ENCODE peak calls at places on chromosome 22, in eight cellular contexts. D is H9, S is pancreas, J is lower leg skin, P is fibroblast of the aortic adventitia, R is BJ, I is BE2C, M is WTC11. C is an unnamed sample.

GRCh38 chr22:28395920-28396447 is 283.7 kb downstream of the TTC28 start:
- DNase-seq in R (no peak), J (no peak), D (no peak), P (peak), M (no peak), S (no peak), I (no peak), C (peak)

GRCh38 chr22:32444068-32444467 is 20.2 kb downstream of the BPIFC start:
- DNase-seq in J (no peak), R (no peak), M (peak), I (peak), D (peak), P (no peak), S (no peak), C (peak)

GRCh38 chr22:47032091-47032943 is 269.9 kb downstream of the TBC1D22A start:
- DNase-seq in S (peak), M (peak), I (peak), R (no peak), P (no peak), J (no peak), D (no peak), C (no peak)

GRCh38 chr22:22093743-22094142 is 111.2 kb upstream of the TOP3B start:
- DNase-seq in J (no peak), P (no peak), M (no peak), D (no peak), R (no peak), S (no peak), I (no peak), C (no peak)

GRCh38 chr22:27851974-27852713 is 50.6 kb upstream of the MN1 start:
- DNase-seq in M (no peak), P (no peak), D (no peak), J (no peak), I (peak), S (no peak), R (no peak), C (no peak)

GRCh38 chr22:47293368-47294221 is 531.1 kb downstream of the TBC1D22A start:
- DNase-seq in P (no peak), D (no peak), I (no peak), M (no peak), S (no peak), J (peak), R (no peak), C (no peak)

GRCh38 chr22:30502911-30503310 is 2.6 kb downstream of the SEC14L4 start:
- DNase-seq in D (no peak), I (no peak), M (no peak), J (no peak), R (no peak), P (no peak), S (no peak), C (no peak)

GRCh38 chr22:30890689-30891442 is 77.7 kb downstream of the MORC2 start:
- DNase-seq in S (peak), R (no peak), M (peak), J (peak), D (peak), I (peak), P (peak), C (peak)

GRCh38 chr22:41636467-41636866 is 15.4 kb downstream of the XRCC6 start:
- DNase-seq in P (peak), R (no peak), D (no peak), M (no peak), S (no peak), I (no peak), J (no peak), C (no peak)

GRCh38 chr22:45599836-45600577 is 71.6 kb upstream of the ATXN10 start:
- DNase-seq in J (no peak), R (no peak), D (no peak), M (no peak), S (no peak), I (no peak), P (no peak), C (no peak)

GRCh38 chr22:44664149-44664548 is 37.9 kb upstream of the PRR5 start:
- DNase-seq in M (no peak), D (no peak), S (no peak), P (no peak), J (peak), I (peak), R (no peak), C (peak)

GRCh38 chr22:22030493-22031182 is 48.1 kb upstream of the TOP3B start:
- DNase-seq in I (peak), D (peak), R (no peak), S (no peak), P (peak), M (peak), J (no peak), C (peak)

GRCh38 chr22:47057916-47058585 is 295.6 kb downstream of the TBC1D22A start:
- DNase-seq in M (no peak), I (no peak), J (no peak), D (no peak), P (no peak), R (no peak), S (no peak), C (no peak)

GRCh38 chr22:21657361-21658118 is 8.3 kb upstream of the PPIL2 start:
- DNase-seq in R (no peak), J (peak), S (peak), I (peak), D (peak), M (peak), P (no peak), C (peak)

GRCh38 chr22:41557401-41558240 is 3.2 kb upstream of the CSDC2 start:
- DNase-seq in D (peak), I (no peak), S (peak), P (peak), J (no peak), M (peak), R (no peak), C (peak)

GRCh38 chr22:27638329-27639179 is 163.0 kb downstream of the MN1 start:
- DNase-seq in S (no peak), R (no peak), I (no peak), D (no peak), P (no peak), M (no peak), J (no peak), C (no peak)

GRCh38 chr22:24146190-24146616 is 35.1 kb upstream of the SUSD2 start:
- DNase-seq in S (peak), D (peak), M (peak), I (no peak), R (peak), J (no peak), P (peak), C (peak)

GRCh38 chr22:45878901-45879551 is 97.9 kb downstream of the WNT7B start:
- DNase-seq in P (no peak), R (no peak), S (no peak), D (peak), J (peak), I (peak), M (no peak), C (no peak)

GRCh38 chr22:22887621-22888503 is at the start of gene IGLL5:
- DNase-seq in I (no peak), S (no peak), M (no peak), J (peak), D (no peak), R (no peak), P (no peak), C (no peak)

GRCh38 chr22:46069518-46070214 is 80.7 kb upstream of the PPARA start:
- DNase-seq in R (peak), S (peak), J (peak), M (no peak), D (peak), I (peak), P (peak), C (peak)

GRCh38 chr22:31241200-31241599 is 29.1 kb downstream of the LIMK2 start:
- DNase-seq in M (no peak), D (no peak), J (no peak), R (no peak), P (no peak), S (no peak), I (no peak), C (no peak)

GRCh38 chr22:42083119-42083518 is 3.6 kb downstream of the SMDT1 start:
- DNase-seq in D (no peak), S (no peak), P (no peak), M (no peak), I (no peak), J (no peak), R (no peak), C (no peak)

GRCh38 chr22:49765951-49766350 is 61.7 kb downstream of the BRD1 start:
- DNase-seq in M (no peak), R (no peak), S (peak), J (peak), I (no peak), P (no peak), D (no peak), C (no peak)

GRCh38 chr22:43530864-43531201 is 119.0 kb downstream of the MPPED1 start:
- DNase-seq in J (no peak), S (no peak), D (no peak), M (no peak), R (no peak), I (no peak), P (no peak), C (no peak)

GRCh38 chr22:23478175-23478574 is 101.9 kb downstream of the IGLL1 start:
- DNase-seq in R (no peak), S (no peak), D (no peak), J (no peak), M (no peak), P (no peak), I (no peak), C (no peak)

GRCh38 chr22:42340695-42341383 is 70.4 kb upstream of the TCF20 start:
- DNase-seq in R (no peak), M (peak), I (peak), J (no peak), P (no peak), D (peak), S (no peak), C (no peak)

GRCh38 chr22:46619830-46620501 is at the start of gene GRAMD4:
- DNase-seq in S (no peak), P (no peak), D (no peak), M (no peak), R (no peak), J (no peak), I (peak), C (no peak)

GRCh38 chr22:50584106-50585096 is 1.8 kb upstream of the CHKB start:
- DNase-seq in R (no peak), M (no peak), S (no peak), P (no peak), J (no peak), I (no peak), D (no peak), C (no peak)

GRCh38 chr22:22569218-22569617 is 10.2 kb upstream of the PRAME start:
- DNase-seq in J (no peak), I (no peak), P (no peak), S (no peak), D (no peak), R (no peak), M (no peak), C (no peak)

GRCh38 chr22:22519591-22519990 is 479 bp downstream of the ZNF280A start:
- DNase-seq in D (no peak), J (peak), I (no peak), R (no peak), P (no peak), S (no peak), M (no peak), C (no peak)

GRCh38 chr22:28023036-28023435 is 104.0 kb upstream of the PITPNB start:
- DNase-seq in M (no peak), S (peak), J (peak), I (no peak), R (no peak), D (no peak), P (no peak), C (no peak)

GRCh38 chr22:41048791-41049717 is 43.3 kb upstream of the EP300 start:
- DNase-seq in M (peak), S (peak), J (peak), D (peak), P (peak), R (peak), I (peak), C (no peak)

GRCh38 chr22:19478086-19478392 is 954 bp downstream of the UFD1 start:
- DNase-seq in M (no peak), J (no peak), P (no peak), D (no peak), I (no peak), S (no peak), R (no peak), C (no peak)

GRCh38 chr22:19479358-19480172 is at the start of gene CDC45:
- DNase-seq in J (peak), M (peak), I (peak), D (peak), P (peak), S (peak), R (peak), C (peak)

GRCh38 chr22:19478466-19479357 is at the start of gene UFD1:
- DNase-seq in I (peak), D (peak), P (peak), J (peak), R (no peak), M (peak), S (peak), C (peak)

GRCh38 chr22:19476023-19476422 is 3.0 kb downstream of the UFD1 start:
- DNase-seq in M (no peak), I (no peak), D (no peak), P (no peak), R (no peak), S (no peak), J (no peak), C (no peak)

GRCh38 chr22:19477321-19478085 is 1.5 kb downstream of the UFD1 start:
- DNase-seq in D (no peak), R (no peak), I (no peak), P (peak), S (no peak), J (no peak), M (no peak), C (no peak)
- TF ChIP-seq CTCF in D (no peak), R (peak), I (peak), P (peak), S (no peak), J (no peak), M (no peak), C (peak)

DNA sequence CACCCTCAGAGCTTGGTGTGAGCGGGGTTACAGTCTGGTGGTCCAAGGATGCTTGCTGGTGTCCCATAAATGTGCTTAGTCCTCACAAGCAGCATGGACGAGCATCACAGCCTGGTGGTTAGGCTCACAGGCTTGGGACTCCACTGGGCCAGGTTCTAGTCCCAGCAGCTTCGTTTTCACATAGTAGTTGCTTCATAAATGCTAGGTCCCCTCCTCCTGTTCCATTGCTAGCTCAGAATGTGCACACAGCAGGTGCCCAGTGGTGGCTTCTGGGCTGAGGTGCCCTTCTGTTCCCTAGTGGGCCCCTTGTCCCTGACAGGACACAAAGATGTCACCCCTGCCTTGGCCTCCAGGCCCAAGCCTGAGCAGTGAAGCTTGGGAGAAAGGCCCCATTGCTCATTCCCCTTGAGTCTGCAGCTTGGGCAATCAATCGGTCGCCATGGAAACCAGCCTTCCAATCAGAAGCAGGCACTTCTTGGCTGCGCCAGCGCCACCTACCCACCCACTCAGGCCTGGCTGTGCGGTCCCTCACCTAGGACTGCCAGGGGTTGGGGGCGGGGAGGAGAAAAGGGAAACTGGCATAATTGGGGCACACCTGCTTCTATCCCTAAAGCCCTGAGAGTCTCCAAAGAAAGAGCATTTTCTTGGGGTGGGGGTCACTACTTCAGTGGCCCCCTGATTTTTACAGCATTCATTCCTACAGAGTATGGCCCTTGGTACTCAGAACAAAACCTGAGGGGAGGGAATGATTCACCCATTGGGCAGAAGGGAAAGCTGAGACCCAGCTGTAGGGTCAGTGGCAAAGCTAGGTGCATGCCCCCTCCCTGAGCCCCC is 48.1 kb downstream of the CYTH4 start:
- DNase-seq in P (peak), R (no peak), S (peak), I (peak), M (peak), J (no peak), D (peak), C (peak)
- TF ChIP-seq CTCF in P (no peak), R (peak), S (no peak), I (peak), M (no peak), J (no peak), D (peak), C (no peak)

GRCh38 chr22:25404556-25404922 is 159.9 kb upstream of the GRK3 start:
- DNase-seq in J (no peak), I (peak), M (no peak), R (no peak), S (peak), P (no peak), D (no peak), C (no peak)
- TF ChIP-seq CTCF in J (no peak), I (no peak), M (no peak), R (no peak), S (no peak), P (no peak), D (no peak), C (no peak)

DNA sequence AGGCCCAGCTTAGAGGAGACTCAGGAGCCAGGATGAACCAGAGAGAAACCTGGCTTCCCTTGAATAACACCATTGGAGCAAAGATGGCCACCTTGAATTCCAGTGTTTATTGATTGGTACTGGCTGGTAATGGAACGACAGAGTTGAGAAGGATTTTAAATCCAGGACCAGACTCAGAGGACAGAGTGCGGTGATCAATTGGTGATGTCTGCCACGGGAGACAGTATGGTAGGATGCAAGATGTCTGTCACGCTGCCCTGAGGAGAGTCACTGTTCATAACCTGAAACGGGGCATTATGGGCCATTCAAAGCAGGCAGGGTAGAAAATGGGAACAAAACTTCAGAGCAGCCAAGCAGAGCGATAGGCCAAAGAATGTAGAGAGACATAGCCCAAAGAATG is 55.4 kb upstream of the ISX start:
- DNase-seq in D (no peak), S (no peak), I (no peak), J (no peak), M (no peak), R (no peak), P (no peak), C (no peak)
- TF ChIP-seq CTCF in D (no peak), S (no peak), I (no peak), J (no peak), M (no peak), R (no peak), P (no peak), C (no peak)

GRCh38 chr22:25172153-25172552 is 27.5 kb upstream of the CRYBB3 start:
- DNase-seq in M (no peak), I (peak), R (no peak), P (no peak), D (no peak), J (no peak), S (no peak), C (peak)
- TF ChIP-seq CTCF in M (no peak), I (peak), R (no peak), P (peak), D (peak), J (no peak), S (no peak), C (peak)

DNA sequence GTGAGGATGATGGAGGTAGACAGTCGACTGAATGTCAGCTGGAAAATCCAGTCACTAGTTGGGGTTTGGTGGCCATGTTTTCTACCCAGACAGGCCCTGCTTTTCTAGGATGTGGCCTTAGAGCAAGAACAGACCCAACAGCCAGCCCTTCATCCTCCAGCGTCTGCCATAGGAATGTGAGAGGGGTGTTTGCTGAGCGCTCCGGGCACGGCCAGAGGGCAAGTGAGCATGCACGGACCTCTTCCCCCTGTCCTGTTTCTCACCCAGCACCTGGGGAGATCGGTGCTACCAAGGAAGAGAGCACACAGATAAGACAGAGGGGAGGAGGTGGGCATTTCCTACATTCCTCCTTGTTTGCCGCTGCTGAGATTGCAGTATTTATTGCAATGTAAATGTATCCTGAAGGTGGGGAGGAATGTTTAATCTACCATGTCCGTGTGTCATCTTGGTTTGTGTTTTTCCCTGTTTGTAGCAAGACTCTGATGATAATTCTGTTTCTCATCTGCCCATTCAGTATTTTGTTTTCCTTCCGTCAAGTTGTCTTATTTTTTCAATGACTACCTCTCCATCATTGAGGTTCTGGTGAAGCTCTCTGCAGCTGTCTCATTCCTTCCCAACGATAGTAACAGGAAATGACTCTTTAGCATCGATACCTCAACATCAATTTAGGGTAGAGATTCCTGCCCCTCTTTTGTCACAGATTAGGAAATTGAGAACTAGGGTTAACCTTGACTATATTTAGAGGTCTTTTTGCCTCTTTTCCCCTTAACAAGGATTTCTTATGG is 4.9 kb upstream of the ATF4 start:
- DNase-seq in P (no peak), M (no peak), R (no peak), J (no peak), I (no peak), S (no peak), D (no peak), C (no peak)
- TF ChIP-seq CTCF in P (no peak), M (no peak), R (no peak), J (no peak), I (no peak), S (no peak), D (no peak), C (no peak)

DNA sequence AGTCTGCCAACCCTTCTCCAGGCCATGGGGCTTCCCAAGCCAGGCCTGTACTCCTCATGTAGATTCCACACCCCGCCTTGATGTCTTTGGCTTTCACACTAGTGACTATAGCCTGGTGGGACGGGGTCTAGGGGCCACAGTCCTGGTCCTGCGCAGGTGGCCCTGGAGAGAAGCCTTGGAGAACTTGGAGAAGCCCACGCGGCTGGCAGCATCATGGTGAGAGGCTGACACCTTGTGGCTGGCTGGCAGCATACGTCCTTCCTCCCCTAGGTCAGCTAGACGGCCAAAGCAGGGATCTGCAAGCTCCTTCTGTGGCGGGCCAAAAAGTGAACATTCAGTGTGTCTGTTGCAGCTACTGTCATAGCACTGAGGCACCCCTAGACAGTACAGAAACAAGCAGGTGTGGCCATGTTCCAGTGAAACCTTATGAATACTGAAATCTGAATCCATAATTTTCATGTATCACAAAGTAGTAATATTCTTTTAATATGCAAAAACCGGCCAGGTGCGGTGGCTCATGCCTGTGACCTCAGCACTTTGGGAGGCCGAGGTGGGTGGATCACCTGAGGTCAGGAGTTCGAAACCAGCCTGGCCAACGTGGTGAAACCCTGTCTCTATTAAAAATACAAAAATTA is 42.0 kb downstream of the FAM83F start:
- DNase-seq in D (peak), S (peak), P (peak), M (peak), J (peak), R (no peak), I (peak), C (peak)
- TF ChIP-seq CTCF in D (peak), S (peak), P (peak), M (peak), J (no peak), R (peak), I (peak), C (peak)